ENCODE peak calls at places on chromosomes 2 and 18, in eight cellular contexts. One of them, this sample, is unnamed.

GRCh38 chr2:69828913-69829242 is 582 bp upstream of the GMCL1 start:
- DNase-seq in cardiac fibroblast: no peak
- DNase-seq in neural crest cell: no peak
- DNase-seq in glutamatergic neuron: no peak
- DNase-seq in breast epithelium: no peak
- DNase-seq in mesothelial cell of epicardium: no peak
- DNase-seq in left ventricle myocardium inferior: no peak
- DNase-seq in astrocyte: no peak
- DNase-seq in this sample: no peak

GRCh38 chr18:28834889-28835288 is 658.0 kb upstream of the CDH2 start:
- DNase-seq in cardiac fibroblast: peak; percentile 85
- DNase-seq in neural crest cell: no peak
- DNase-seq in glutamatergic neuron: no peak
- DNase-seq in breast epithelium: no peak
- DNase-seq in mesothelial cell of epicardium: no peak
- DNase-seq in left ventricle myocardium inferior: no peak
- DNase-seq in astrocyte: peak; percentile 79
- DNase-seq in this sample: no peak

GRCh38 chr2:100470898-100471514 is 724 bp downstream of the NMS start:
- DNase-seq in cardiac fibroblast: peak; percentile 12
- DNase-seq in neural crest cell: peak; percentile 78
- DNase-seq in glutamatergic neuron: no peak
- DNase-seq in breast epithelium: no peak
- DNase-seq in mesothelial cell of epicardium: peak; percentile 80
- DNase-seq in left ventricle myocardium inferior: peak; percentile 17
- DNase-seq in astrocyte: no peak
- DNase-seq in this sample: no peak

GRCh38 chr18:48106976-48107781 is 176.7 kb upstream of the SMAD2 start:
- DNase-seq in cardiac fibroblast: no peak
- DNase-seq in neural crest cell: no peak
- DNase-seq in glutamatergic neuron: no peak
- DNase-seq in breast epithelium: no peak
- DNase-seq in mesothelial cell of epicardium: no peak
- DNase-seq in left ventricle myocardium inferior: no peak
- DNase-seq in astrocyte: no peak
- DNase-seq in this sample: no peak

GRCh38 chr2:65919579-65920188 is 487.3 kb upstream of the SPRED2 start:
- DNase-seq in cardiac fibroblast: no peak
- DNase-seq in neural crest cell: no peak
- DNase-seq in glutamatergic neuron: no peak
- DNase-seq in breast epithelium: no peak
- DNase-seq in mesothelial cell of epicardium: no peak
- DNase-seq in left ventricle myocardium inferior: no peak
- DNase-seq in astrocyte: no peak
- DNase-seq in this sample: no peak

GRCh38 chr18:59616501-59616900 is 80.7 kb downstream of the CCBE1 start:
- DNase-seq in cardiac fibroblast: no peak
- DNase-seq in neural crest cell: no peak
- DNase-seq in glutamatergic neuron: no peak
- DNase-seq in breast epithelium: no peak
- DNase-seq in mesothelial cell of epicardium: peak; percentile 45
- DNase-seq in left ventricle myocardium inferior: no peak
- DNase-seq in astrocyte: peak; percentile 78
- DNase-seq in this sample: no peak

GRCh38 chr2:160245614-160246156 is 45.6 kb upstream of the ITGB6 start:
- DNase-seq in cardiac fibroblast: no peak
- DNase-seq in neural crest cell: no peak
- DNase-seq in glutamatergic neuron: no peak
- DNase-seq in breast epithelium: no peak
- DNase-seq in mesothelial cell of epicardium: no peak
- DNase-seq in left ventricle myocardium inferior: no peak
- DNase-seq in astrocyte: no peak
- DNase-seq in this sample: no peak

GRCh38 chr2:203532957-203533695 is 2.0 kb downstream of the RAPH1 start:
- DNase-seq in cardiac fibroblast: peak; percentile 60
- DNase-seq in neural crest cell: no peak
- DNase-seq in glutamatergic neuron: no peak
- DNase-seq in breast epithelium: no peak
- DNase-seq in mesothelial cell of epicardium: no peak
- DNase-seq in left ventricle myocardium inferior: no peak
- DNase-seq in astrocyte: peak; percentile 51
- DNase-seq in this sample: no peak

GRCh38 chr2:233976690-233977294 is 59.6 kb downstream of the TRPM8 start:
- DNase-seq in cardiac fibroblast: peak; percentile 85
- DNase-seq in neural crest cell: no peak
- DNase-seq in glutamatergic neuron: no peak
- DNase-seq in breast epithelium: no peak
- DNase-seq in mesothelial cell of epicardium: no peak
- DNase-seq in left ventricle myocardium inferior: no peak
- DNase-seq in astrocyte: peak; percentile 66
- DNase-seq in this sample: no peak

GRCh38 chr18:48600046-48600745 is 61.4 kb downstream of the CTIF start:
- DNase-seq in cardiac fibroblast: no peak
- DNase-seq in neural crest cell: no peak
- DNase-seq in glutamatergic neuron: no peak
- DNase-seq in breast epithelium: no peak
- DNase-seq in mesothelial cell of epicardium: no peak
- DNase-seq in left ventricle myocardium inferior: no peak
- DNase-seq in astrocyte: no peak
- DNase-seq in this sample: no peak

GRCh38 chr2:138213624-138214023 is 249.4 kb downstream of the HNMT start:
- DNase-seq in cardiac fibroblast: no peak
- DNase-seq in neural crest cell: no peak
- DNase-seq in glutamatergic neuron: no peak
- DNase-seq in breast epithelium: no peak
- DNase-seq in mesothelial cell of epicardium: no peak
- DNase-seq in left ventricle myocardium inferior: no peak
- DNase-seq in astrocyte: no peak
- DNase-seq in this sample: no peak

GRCh38 chr18:2955966-2956521 is 56.9 kb downstream of the LPIN2 start:
- DNase-seq in cardiac fibroblast: no peak
- DNase-seq in neural crest cell: no peak
- DNase-seq in glutamatergic neuron: no peak
- DNase-seq in breast epithelium: no peak
- DNase-seq in mesothelial cell of epicardium: no peak
- DNase-seq in left ventricle myocardium inferior: no peak
- DNase-seq in astrocyte: no peak
- DNase-seq in this sample: no peak

GRCh38 chr2:10120158-10120937 is 2.2 kb upstream of the RRM2 start:
- DNase-seq in cardiac fibroblast: peak; percentile 94
- DNase-seq in neural crest cell: peak; percentile 90
- DNase-seq in glutamatergic neuron: peak; percentile 95
- DNase-seq in breast epithelium: peak; percentile 93
- DNase-seq in mesothelial cell of epicardium: peak; percentile 91
- DNase-seq in left ventricle myocardium inferior: peak; percentile 97
- DNase-seq in astrocyte: peak; percentile 83
- DNase-seq in this sample: peak; percentile 94

GRCh38 chr2:5394223-5394622 is 298.0 kb upstream of the SOX11 start:
- DNase-seq in cardiac fibroblast: no peak
- DNase-seq in neural crest cell: no peak
- DNase-seq in glutamatergic neuron: no peak
- DNase-seq in breast epithelium: no peak
- DNase-seq in mesothelial cell of epicardium: no peak
- DNase-seq in left ventricle myocardium inferior: no peak
- DNase-seq in astrocyte: peak; percentile 9
- DNase-seq in this sample: no peak
- TF ChIP-seq CTCF in cardiac fibroblast: no peak
- TF ChIP-seq CTCF in neural crest cell: no peak
- TF ChIP-seq CTCF in glutamatergic neuron: no peak
- TF ChIP-seq CTCF in breast epithelium: no peak
- TF ChIP-seq CTCF in mesothelial cell of epicardium: no peak
- TF ChIP-seq CTCF in left ventricle myocardium inferior: no peak
- TF ChIP-seq CTCF in astrocyte: no peak
- TF ChIP-seq CTCF in this sample: no peak

GRCh38 chr2:219434468-219434717 is 250 bp upstream of the SPEG start:
- DNase-seq in cardiac fibroblast: no peak
- DNase-seq in neural crest cell: no peak
- DNase-seq in glutamatergic neuron: no peak
- DNase-seq in breast epithelium: no peak
- DNase-seq in mesothelial cell of epicardium: no peak
- DNase-seq in left ventricle myocardium inferior: no peak
- DNase-seq in astrocyte: no peak
- DNase-seq in this sample: no peak

GRCh38 chr2:219433666-219434467 is 776 bp upstream of the SPEG start:
- DNase-seq in cardiac fibroblast: peak; percentile 56
- DNase-seq in neural crest cell: no peak
- DNase-seq in glutamatergic neuron: peak; percentile 69
- DNase-seq in breast epithelium: no peak
- DNase-seq in mesothelial cell of epicardium: no peak
- DNase-seq in left ventricle myocardium inferior: no peak
- DNase-seq in astrocyte: peak; percentile 47
- DNase-seq in this sample: no peak

GRCh38 chr2:219429958-219430586 is 4.6 kb upstream of the SPEG start:
- DNase-seq in cardiac fibroblast: no peak
- DNase-seq in neural crest cell: no peak
- DNase-seq in glutamatergic neuron: no peak
- DNase-seq in breast epithelium: no peak
- DNase-seq in mesothelial cell of epicardium: no peak
- DNase-seq in left ventricle myocardium inferior: no peak
- DNase-seq in astrocyte: no peak
- DNase-seq in this sample: peak; percentile 19

GRCh38 chr2:219428469-219428868 is 6.2 kb upstream of the SPEG start:
- DNase-seq in cardiac fibroblast: no peak
- DNase-seq in neural crest cell: no peak
- DNase-seq in glutamatergic neuron: no peak
- DNase-seq in breast epithelium: no peak
- DNase-seq in mesothelial cell of epicardium: no peak
- DNase-seq in left ventricle myocardium inferior: no peak
- DNase-seq in astrocyte: no peak
- DNase-seq in this sample: peak; percentile 39

DNA sequence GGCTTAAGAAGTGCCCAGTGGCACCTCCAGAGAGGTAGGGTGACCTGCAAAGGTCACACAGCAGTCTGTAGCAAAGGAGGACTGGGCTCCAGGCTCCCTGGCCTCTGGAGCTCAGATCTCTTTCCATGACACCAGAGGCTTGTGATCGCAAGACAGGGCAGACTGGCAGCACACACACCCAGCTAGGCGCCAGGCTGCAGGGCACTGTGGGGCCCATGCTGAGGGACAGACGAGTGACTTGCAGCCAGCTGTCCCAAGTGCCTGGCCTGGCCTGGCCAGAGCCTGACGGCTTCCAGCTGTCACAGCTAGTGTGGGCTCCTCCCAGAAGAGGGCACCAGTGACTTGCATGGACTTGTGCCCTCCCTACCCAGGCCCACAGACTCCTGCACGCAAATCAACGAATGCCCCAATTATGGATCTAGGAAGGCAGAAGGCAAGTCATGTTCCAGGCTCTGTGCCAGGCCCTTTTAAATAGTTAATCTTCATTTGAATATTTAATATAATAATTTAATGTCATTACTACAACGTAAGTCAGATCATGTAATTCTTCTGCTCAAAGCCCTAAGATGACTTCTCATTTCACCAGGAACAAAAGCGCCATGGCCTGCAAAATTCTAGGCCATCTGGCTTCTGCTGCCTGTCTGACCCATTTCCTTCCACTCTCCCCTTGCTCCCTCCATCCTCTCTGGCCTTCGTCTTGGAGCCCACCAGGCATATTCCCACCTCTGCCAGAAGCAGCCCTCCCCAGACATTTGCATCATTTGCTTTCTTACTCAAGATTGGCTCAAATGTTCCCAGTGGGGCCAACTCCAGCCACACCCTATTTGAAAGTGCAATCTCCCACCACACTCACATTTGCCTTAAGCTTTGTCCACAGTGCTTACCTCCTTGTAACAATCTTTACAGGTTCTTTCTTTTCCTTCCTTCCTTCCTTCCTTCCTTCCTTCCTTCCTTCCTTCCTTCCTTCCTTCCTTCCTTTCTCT is 3.7 kb upstream of the SPEG start:
- DNase-seq in cardiac fibroblast: peak; percentile 40
- DNase-seq in neural crest cell: no peak
- DNase-seq in glutamatergic neuron: no peak
- DNase-seq in breast epithelium: no peak
- DNase-seq in mesothelial cell of epicardium: no peak
- DNase-seq in left ventricle myocardium inferior: peak; percentile 74
- DNase-seq in astrocyte: peak; percentile 41
- DNase-seq in this sample: peak; percentile 88
- TF ChIP-seq CTCF in cardiac fibroblast: peak; percentile 20
- TF ChIP-seq CTCF in neural crest cell: no peak
- TF ChIP-seq CTCF in glutamatergic neuron: no peak
- TF ChIP-seq CTCF in breast epithelium: no peak
- TF ChIP-seq CTCF in mesothelial cell of epicardium: no peak
- TF ChIP-seq CTCF in left ventricle myocardium inferior: peak; percentile 36
- TF ChIP-seq CTCF in astrocyte: no peak
- TF ChIP-seq CTCF in this sample: peak; percentile 38

GRCh38 chr2:188986839-188987238 is 12.7 kb downstream of the COL3A1 start:
- DNase-seq in cardiac fibroblast: peak; percentile 73
- DNase-seq in neural crest cell: no peak
- DNase-seq in glutamatergic neuron: no peak
- DNase-seq in breast epithelium: no peak
- DNase-seq in mesothelial cell of epicardium: no peak
- DNase-seq in left ventricle myocardium inferior: no peak
- DNase-seq in astrocyte: peak; percentile 81
- DNase-seq in this sample: no peak

GRCh38 chr2:188979730-188980123 is 5.6 kb downstream of the COL3A1 start:
- DNase-seq in cardiac fibroblast: peak; percentile 47
- DNase-seq in neural crest cell: no peak
- DNase-seq in glutamatergic neuron: no peak
- DNase-seq in breast epithelium: no peak
- DNase-seq in mesothelial cell of epicardium: no peak
- DNase-seq in left ventricle myocardium inferior: no peak
- DNase-seq in astrocyte: no peak
- DNase-seq in this sample: no peak

GRCh38 chr2:188983427-188984101 is 9.4 kb downstream of the COL3A1 start:
- DNase-seq in cardiac fibroblast: peak; percentile 90
- DNase-seq in neural crest cell: no peak
- DNase-seq in glutamatergic neuron: no peak
- DNase-seq in breast epithelium: no peak
- DNase-seq in mesothelial cell of epicardium: no peak
- DNase-seq in left ventricle myocardium inferior: no peak
- DNase-seq in astrocyte: peak; percentile 81
- DNase-seq in this sample: no peak

GRCh38 chr2:188984680-188985079 is 10.5 kb downstream of the COL3A1 start:
- DNase-seq in cardiac fibroblast: peak; percentile 99
- DNase-seq in neural crest cell: no peak
- DNase-seq in glutamatergic neuron: no peak
- DNase-seq in breast epithelium: no peak
- DNase-seq in mesothelial cell of epicardium: no peak
- DNase-seq in left ventricle myocardium inferior: no peak
- DNase-seq in astrocyte: peak; percentile 96
- DNase-seq in this sample: no peak

DNA sequence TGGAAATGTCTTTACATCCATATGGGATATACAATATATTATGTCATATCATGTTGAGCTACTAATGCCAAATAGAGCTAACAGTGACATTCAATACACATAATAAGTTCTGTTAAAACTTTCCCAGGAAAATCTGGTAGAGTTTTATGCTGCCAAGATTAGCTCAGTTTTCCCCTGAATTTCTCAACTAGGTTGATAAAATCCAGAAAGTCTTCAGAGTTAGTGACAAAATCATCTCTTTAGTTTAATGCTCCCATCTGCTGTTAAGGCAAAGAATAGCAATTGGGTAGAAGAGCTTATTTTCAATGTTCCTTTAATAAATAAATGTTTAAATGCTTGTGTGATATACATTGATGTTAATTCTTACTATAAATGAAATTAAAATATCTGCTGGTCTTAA is 10.0 kb downstream of the COL3A1 start:
- DNase-seq in cardiac fibroblast: peak; percentile 80
- DNase-seq in neural crest cell: no peak
- DNase-seq in glutamatergic neuron: no peak
- DNase-seq in breast epithelium: no peak
- DNase-seq in mesothelial cell of epicardium: no peak
- DNase-seq in left ventricle myocardium inferior: no peak
- DNase-seq in astrocyte: peak; percentile 58
- DNase-seq in this sample: no peak
- TF ChIP-seq CTCF in cardiac fibroblast: peak; percentile 34
- TF ChIP-seq CTCF in neural crest cell: no peak
- TF ChIP-seq CTCF in glutamatergic neuron: no peak
- TF ChIP-seq CTCF in breast epithelium: no peak
- TF ChIP-seq CTCF in mesothelial cell of epicardium: no peak
- TF ChIP-seq CTCF in left ventricle myocardium inferior: peak; percentile 27
- TF ChIP-seq CTCF in astrocyte: peak; percentile 31
- TF ChIP-seq CTCF in this sample: peak; percentile 46

GRCh38 chr2:71154798-71155197 is 24.4 kb downstream of the MPHOSPH10 start:
- DNase-seq in cardiac fibroblast: no peak
- DNase-seq in neural crest cell: no peak
- DNase-seq in glutamatergic neuron: peak; percentile 28
- DNase-seq in breast epithelium: no peak
- DNase-seq in mesothelial cell of epicardium: no peak
- DNase-seq in left ventricle myocardium inferior: no peak
- DNase-seq in astrocyte: no peak
- DNase-seq in this sample: no peak
- TF ChIP-seq CTCF in cardiac fibroblast: no peak
- TF ChIP-seq CTCF in neural crest cell: no peak
- TF ChIP-seq CTCF in glutamatergic neuron: no peak
- TF ChIP-seq CTCF in breast epithelium: no peak
- TF ChIP-seq CTCF in mesothelial cell of epicardium: no peak
- TF ChIP-seq CTCF in left ventricle myocardium inferior: no peak
- TF ChIP-seq CTCF in astrocyte: no peak
- TF ChIP-seq CTCF in this sample: no peak

This sample was measured in heart left ventricle.